ENCODE peak calls at places on chromosome 6, in five cellular contexts. T is uterus, R is neuronal stem cell, L is fibroblast of lung, M is tibial nerve. B is an unnamed sample. For H3K27me3 and H3K9me3, the result is how much of the 10 kb centered on the place peaks cover.

GRCh38 chr6:128336436-128337095 is 183.8 kb downstream of the PTPRK start:
- DNase-seq in M (no peak), T (no peak), L (no peak), R (no peak), B (no peak)

GRCh38 chr6:30025197-30025596 is 35.9 kb upstream of the POLR1H start:
- DNase-seq in T (no peak), M (no peak), R (no peak), L (no peak), B (no peak)

GRCh38 chr6:113695506-113695905 is 161.6 kb upstream of the MARCKS start:
- DNase-seq in M (no peak), L (peak), T (no peak), R (no peak), B (no peak)

GRCh38 chr6:35259946-35260626 is 551 bp downstream of the ZNF76 start:
- DNase-seq in T (peak), R (peak), L (peak), M (peak), B (no peak)

GRCh38 chr6:84801250-84801649 is 36.9 kb upstream of the TBX18 start:
- DNase-seq in R (no peak), M (no peak), L (no peak), T (no peak), B (no peak)

GRCh38 chr6:87879144-87879861 is 168.3 kb upstream of the SPACA1 start:
- DNase-seq in L (no peak), M (no peak), R (no peak), T (no peak), B (no peak)

GRCh38 chr6:31246051-31246495 is 25.8 kb downstream of the HLA-C start:
- DNase-seq in L (peak), M (no peak), T (no peak), R (no peak), B (no peak)

GRCh38 chr6:37783025-37783825 is 36.3 kb upstream of the ZFAND3 start:
- DNase-seq in M (no peak), L (peak), R (no peak), T (peak), B (no peak)

GRCh38 chr6:90351696-90352095 is 55.1 kb upstream of the BACH2 start:
- DNase-seq in T (no peak), L (peak), M (no peak), R (no peak), B (no peak)

GRCh38 chr6:35557239-35557638 is 44.5 kb upstream of the TULP1 start:
- DNase-seq in T (no peak), M (no peak), L (no peak), R (no peak), B (no peak)

GRCh38 chr6:44533221-44533820 is 145.8 kb downstream of the CDC5L start:
- DNase-seq in M (no peak), T (no peak), L (no peak), R (no peak), B (no peak)

GRCh38 chr6:147603392-147604081 is 95.0 kb downstream of the SAMD5 start:
- DNase-seq in M (no peak), L (no peak), R (no peak), T (no peak), B (no peak)

GRCh38 chr6:37303891-37304503 is 46.1 kb upstream of the TMEM217 start:
- DNase-seq in L (peak), R (no peak), M (no peak), T (no peak), B (no peak)

GRCh38 chr6:163494279-163494727 is 79.8 kb downstream of the QKI start:
- DNase-seq in R (no peak), L (peak), M (no peak), T (no peak), B (no peak)

GRCh38 chr6:29834564-29835436 is 7.2 kb downstream of the HLA-G start:
- DNase-seq in M (no peak), T (no peak), R (peak), L (no peak), B (no peak)

GRCh38 chr6:159654483-159655098 is 38.5 kb downstream of the SOD2 start:
- DNase-seq in T (no peak), L (peak), R (peak), M (no peak), B (no peak)

GRCh38 chr6:96898241-96898851 is 655 bp upstream of the NDUFAF4 start:
- DNase-seq in L (peak), R (no peak), T (no peak), M (no peak), B (no peak)

GRCh38 chr6:6686748-6687601 is 98.5 kb downstream of the LY86 start:
- DNase-seq in L (peak), R (peak), T (peak), M (peak), B (peak)

GRCh38 chr6:43608310-43608763 is 20.7 kb downstream of the GTPBP2 start:
- DNase-seq in L (peak), M (peak), R (peak), T (peak), B (no peak)

GRCh38 chr6:135481786-135482369 is 15.7 kb downstream of the AHI1 start:
- DNase-seq in T (no peak), R (no peak), L (peak), M (no peak), B (no peak)

GRCh38 chr6:170208651-170209353 is 82.1 kb downstream of the DLL1 start:
- DNase-seq in T (peak), M (no peak), L (no peak), R (no peak), B (no peak)

GRCh38 chr6:26290941-26291340 is 74.1 kb upstream of the BTN3A2 start:
- DNase-seq in R (no peak), M (no peak), L (no peak), T (no peak), B (no peak)

GRCh38 chr6:52990342-52990741 is 4.7 kb downstream of the GSTA4 start:
- DNase-seq in T (no peak), M (no peak), R (no peak), L (peak), B (no peak)

GRCh38 chr6:170182781-170183120 is 108.1 kb downstream of the DLL1 start:
- DNase-seq in T (no peak), L (no peak), R (no peak), M (no peak), B (no peak)

GRCh38 chr6:4693158-4693557 is 83.0 kb upstream of the CDYL start:
- DNase-seq in R (no peak), M (no peak), L (no peak), T (no peak), B (no peak)

GRCh38 chr6:84002226-84002625 is 31.3 kb upstream of the MRAP2 start:
- DNase-seq in T (no peak), R (no peak), M (no peak), L (no peak), B (no peak)

GRCh38 chr6:135647521-135647920 is 150.0 kb upstream of the AHI1 start:
- DNase-seq in T (no peak), L (no peak), M (no peak), R (no peak), B (no peak)

GRCh38 chr6:148565931-148566663 is 180.7 kb upstream of the UST start:
- DNase-seq in R (no peak), T (no peak), L (peak), M (no peak), B (no peak)

GRCh38 chr6:161168281-161168891 is 105.5 kb downstream of the AGPAT4 start:
- DNase-seq in L (peak), R (peak), M (peak), T (peak), B (no peak)

GRCh38 chr6:134093007-134093573 is 40.7 kb upstream of the SLC2A12 start:
- DNase-seq in T (no peak), M (no peak), L (no peak), R (no peak), B (no peak)

GRCh38 chr6:13331516-13332348 is 3.4 kb upstream of the TBC1D7 start:
- DNase-seq in M (no peak), R (no peak), L (peak), T (no peak), B (no peak)

GRCh38 chr6:90493332-90493731 is 93.5 kb downstream of the MAP3K7 start:
- DNase-seq in M (no peak), L (peak), T (no peak), R (no peak), B (no peak)

GRCh38 chr6:12605888-12606345 is 110.7 kb upstream of the PHACTR1 start:
- DNase-seq in T (peak), L (peak), R (peak), M (no peak), B (no peak)

GRCh38 chr6:161393839-161394364 is 120.0 kb upstream of the AGPAT4 start:
- DNase-seq in R (peak), T (peak), L (peak), M (no peak), B (peak)

GRCh38 chr6:165580139-165580538 is 82.9 kb downstream of the PDE10A start:
- DNase-seq in L (no peak), T (no peak), M (no peak), R (no peak), B (no peak)

GRCh38 chr6:144148891-144149290 is 1.4 kb upstream of the STX11 start:
- DNase-seq in R (no peak), M (no peak), T (no peak), L (no peak), B (no peak)

GRCh38 chr6:164408868-164409267 is 900.5 kb downstream of the C6orf118 start:
- DNase-seq in R (no peak), M (no peak), L (no peak), T (no peak), B (no peak)

DNA sequence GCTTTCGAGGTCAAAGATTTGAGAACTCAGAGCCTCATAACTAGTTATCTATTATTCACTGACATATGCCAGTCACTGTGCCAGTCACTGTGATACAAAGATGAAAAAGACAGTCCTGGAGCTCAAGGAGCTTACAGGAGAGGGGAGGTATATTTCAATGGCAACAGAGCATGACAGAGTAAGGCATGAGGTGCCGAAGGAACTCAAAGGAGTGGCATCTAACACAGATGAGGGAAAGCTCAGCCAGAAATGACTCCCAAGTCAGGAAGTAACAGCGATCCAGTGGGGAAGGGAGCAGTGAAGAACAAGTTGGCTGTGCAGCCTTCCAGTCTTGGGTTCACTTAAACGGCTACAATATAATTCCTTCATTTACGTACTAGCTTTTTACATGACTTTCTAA is 46.6 kb downstream of the DTNBP1 start:
- DNase-seq in R (no peak), T (no peak), M (no peak), L (no peak), B (no peak)
- H3K4me3 ChIP-seq in R (no peak), T (no peak), M (no peak), L (no peak), B (no peak)

GRCh38 chr6:149978610-149979009 is 14.9 kb downstream of the ULBP1 start:
- DNase-seq in T (no peak), L (no peak), M (no peak), R (no peak), B (no peak)
- H3K27me3 ChIP-seq in T (under half), L (under half), M (under half), R (half or more), B (under half)

GRCh38 chr6:92507552-92507951 is 911.8 kb downstream of the EPHA7 start:
- DNase-seq in L (peak), M (no peak), T (no peak), R (no peak), B (no peak)
- H3K9me3 ChIP-seq in L (under half), M (under half), T (under half), R (under half), B (under half)

GRCh38 chr6:106519460-106520394 is 109.6 kb downstream of the RTN4IP1 start:
- DNase-seq in R (no peak), M (no peak), T (peak), L (peak), B (no peak)

GRCh38 chr6:106522557-106522956 is 106.7 kb downstream of the RTN4IP1 start:
- DNase-seq in L (no peak), T (no peak), R (no peak), M (no peak), B (no peak)

GRCh38 chr6:106518748-106519147 is 110.5 kb downstream of the RTN4IP1 start:
- DNase-seq in T (no peak), R (no peak), L (no peak), M (no peak), B (no peak)

GRCh38 chr6:106517699-106518098 is 111.6 kb downstream of the RTN4IP1 start:
- DNase-seq in T (no peak), M (no peak), R (no peak), L (no peak), B (no peak)

GRCh38 chr6:106520711-106521367 is 108.5 kb downstream of the RTN4IP1 start:
- DNase-seq in M (no peak), T (no peak), R (no peak), L (no peak), B (no peak)
- H3K4me3 ChIP-seq in M (no peak), T (no peak), R (no peak), L (no peak), B (no peak)

DNA sequence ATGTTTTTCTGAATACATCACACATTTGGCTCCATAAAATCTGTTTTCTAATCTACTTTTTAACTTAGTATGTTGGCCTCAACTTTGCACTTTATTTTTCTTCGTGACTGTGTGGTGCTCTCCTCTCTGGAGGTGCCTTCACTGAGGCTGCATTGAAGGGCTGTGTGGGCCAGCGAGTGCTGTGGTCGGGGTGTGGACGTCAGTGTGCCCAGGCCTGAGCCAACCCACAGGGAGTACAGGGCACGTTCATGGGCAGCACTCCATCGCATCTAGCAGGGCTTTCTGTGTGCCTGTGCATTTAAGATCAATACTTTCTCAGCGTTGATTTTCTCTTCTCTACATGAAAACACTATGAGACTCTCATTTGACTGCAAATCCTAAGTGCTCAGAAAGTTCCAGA is 37.8 kb downstream of the DACT2 start:
- DNase-seq in R (no peak), T (no peak), M (no peak), L (no peak), B (no peak)
- H3K27me3 ChIP-seq in R (under half), T (under half), M (under half), L (under half), B (under half)

GRCh38 chr6:110769923-110770322 is 45.3 kb downstream of the CDK19 start:
- DNase-seq in L (no peak), R (no peak), M (no peak), T (no peak), B (no peak)
- H3K9me3 ChIP-seq in L (under half), R (under half), M (under half), T (under half), B (under half)

DNA sequence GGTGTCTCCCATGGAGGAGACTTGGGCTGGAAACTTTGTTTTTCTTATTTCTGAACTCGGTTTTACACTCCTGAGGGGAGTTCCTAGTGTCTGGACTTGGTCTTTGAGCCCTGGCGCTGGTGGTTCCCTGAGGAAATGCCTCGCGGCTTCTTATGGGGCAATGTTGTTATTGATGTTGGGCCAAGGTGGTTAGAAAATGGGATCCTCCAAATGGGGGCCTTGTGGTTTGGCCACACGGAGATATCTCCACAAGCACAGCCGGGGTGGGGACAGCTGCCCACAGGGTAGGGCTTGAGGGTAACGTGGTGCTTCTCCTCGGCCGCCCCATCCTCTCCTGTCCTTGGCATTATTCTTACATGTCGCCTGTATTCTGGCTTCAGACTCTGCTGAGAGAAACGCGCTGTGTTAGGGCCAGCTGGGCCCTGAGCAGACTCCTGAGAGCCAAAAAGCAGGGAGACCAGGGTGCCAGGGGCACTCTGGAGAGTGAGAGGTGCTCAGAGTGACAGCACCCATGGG is 137.0 kb downstream of the FOXO3 start:
- DNase-seq in R (no peak), L (no peak), M (peak), T (no peak), B (no peak)
- H3K4me3 ChIP-seq in R (no peak), L (no peak), M (no peak), T (no peak), B (no peak)

GRCh38 chr6:28736121-28736520 is 187.7 kb downstream of the TRIM27 start:
- DNase-seq in M (no peak), L (no peak), T (no peak), R (no peak), B (no peak)
- H3K27me3 ChIP-seq in M (under half), L (under half), T (under half), R (under half), B (half or more)

GRCh38 chr6:81023708-81024107 is 728.8 kb downstream of the TENT5A start:
- DNase-seq in M (no peak), T (no peak), L (no peak), R (no peak), B (no peak)
- H3K9me3 ChIP-seq in M (under half), T (under half), L (under half), R (under half), B (under half)

B was measured in esophagus squamous epithelium.